ENCODE peak calls at places on chromosome 11, in eight cellular contexts. One of them, this sample, is unnamed.

GRCh38 chr11:34860518-34860917 is 55.7 kb downstream of the APIP start:
- DNase-seq in EH: no peak
- DNase-seq in amniotic stem cell: no peak
- DNase-seq in Panc1: no peak
- DNase-seq in substantia nigra: no peak
- DNase-seq in naive thymus-derived CD8-positive, alpha-beta T cell: no peak
- DNase-seq in NCI-H1417: no peak
- DNase-seq in NCI-H446 treated with DMSO at 0.1 percent for 48 hours: no peak
- DNase-seq in this sample: no peak

GRCh38 chr11:132913886-132914285 is 618.4 kb downstream of the OPCML start:
- DNase-seq in NCI-H1417: peak; percentile 12
- DNase-seq in Panc1: no peak
- DNase-seq in amniotic stem cell: no peak
- DNase-seq in NCI-H446 treated with DMSO at 0.1 percent for 48 hours: no peak
- DNase-seq in substantia nigra: no peak
- DNase-seq in EH: no peak
- DNase-seq in naive thymus-derived CD8-positive, alpha-beta T cell: no peak
- DNase-seq in this sample: no peak

GRCh38 chr11:105000797-105001196 is 22.2 kb downstream of the CASP5 start:
- DNase-seq in substantia nigra: no peak
- DNase-seq in NCI-H446 treated with DMSO at 0.1 percent for 48 hours: no peak
- DNase-seq in EH: no peak
- DNase-seq in naive thymus-derived CD8-positive, alpha-beta T cell: peak; percentile 19
- DNase-seq in amniotic stem cell: no peak
- DNase-seq in Panc1: peak; percentile 8
- DNase-seq in NCI-H1417: no peak
- DNase-seq in this sample: peak; percentile 40

GRCh38 chr11:86072211-86072610 is 3.3 kb upstream of the PICALM start:
- DNase-seq in substantia nigra: no peak
- DNase-seq in Panc1: no peak
- DNase-seq in NCI-H446 treated with DMSO at 0.1 percent for 48 hours: no peak
- DNase-seq in amniotic stem cell: no peak
- DNase-seq in NCI-H1417: no peak
- DNase-seq in naive thymus-derived CD8-positive, alpha-beta T cell: no peak
- DNase-seq in EH: peak; percentile 73
- DNase-seq in this sample: no peak

GRCh38 chr11:100855466-100856067 is 168.5 kb downstream of the ARHGAP42 start:
- DNase-seq in amniotic stem cell: peak; percentile 21
- DNase-seq in substantia nigra: no peak
- DNase-seq in NCI-H446 treated with DMSO at 0.1 percent for 48 hours: peak; percentile 69
- DNase-seq in Panc1: no peak
- DNase-seq in EH: peak; percentile 64
- DNase-seq in NCI-H1417: peak; percentile 40
- DNase-seq in naive thymus-derived CD8-positive, alpha-beta T cell: no peak
- DNase-seq in this sample: peak; percentile 85

GRCh38 chr11:2581151-2581930 is 118.5 kb downstream of the KCNQ1OT1 start:
- DNase-seq in EH: no peak
- DNase-seq in naive thymus-derived CD8-positive, alpha-beta T cell: no peak
- DNase-seq in Panc1: no peak
- DNase-seq in NCI-H1417: no peak
- DNase-seq in substantia nigra: no peak
- DNase-seq in NCI-H446 treated with DMSO at 0.1 percent for 48 hours: no peak
- DNase-seq in amniotic stem cell: no peak
- DNase-seq in this sample: no peak

GRCh38 chr11:13702071-13702470 is 33.6 kb downstream of the FAR1 start:
- DNase-seq in naive thymus-derived CD8-positive, alpha-beta T cell: no peak
- DNase-seq in EH: no peak
- DNase-seq in NCI-H1417: no peak
- DNase-seq in NCI-H446 treated with DMSO at 0.1 percent for 48 hours: no peak
- DNase-seq in substantia nigra: no peak
- DNase-seq in Panc1: no peak
- DNase-seq in amniotic stem cell: no peak
- DNase-seq in this sample: no peak

GRCh38 chr11:36354221-36355003 is 58.3 kb downstream of the PRR5L start:
- DNase-seq in substantia nigra: no peak
- DNase-seq in NCI-H1417: no peak
- DNase-seq in naive thymus-derived CD8-positive, alpha-beta T cell: no peak
- DNase-seq in EH: peak; percentile 97
- DNase-seq in amniotic stem cell: peak; percentile 54
- DNase-seq in Panc1: no peak
- DNase-seq in NCI-H446 treated with DMSO at 0.1 percent for 48 hours: no peak
- DNase-seq in this sample: no peak

GRCh38 chr11:130652671-130653335 is 204.4 kb downstream of the ADAMTS15 start:
- DNase-seq in amniotic stem cell: no peak
- DNase-seq in Panc1: no peak
- DNase-seq in naive thymus-derived CD8-positive, alpha-beta T cell: no peak
- DNase-seq in NCI-H446 treated with DMSO at 0.1 percent for 48 hours: no peak
- DNase-seq in EH: peak; percentile 74
- DNase-seq in substantia nigra: no peak
- DNase-seq in NCI-H1417: no peak
- DNase-seq in this sample: peak; percentile 23